ENCODE peak calls at places on chromosomes 6 and 20, in seven cellular contexts. One of them, this sample, is unnamed.
A peak's percentile ranks its signal among the peaks of the same experiment; 100 is the strongest.

GRCh38 chr6:16302721-16303552 is 64.5 kb downstream of the GMPR start:
- DNase-seq in effector CD8-positive, alpha-beta T cell: no peak
- DNase-seq in RPMI8226: no peak
- DNase-seq in Caki2: no peak
- DNase-seq in stimulated activated naive CD8-positive, alpha-beta T cell treated with anti-CD3 and anti-CD28 coated beads, Interleukin-15, amount 100 ng/mL, for 72 hours: no peak
- DNase-seq in dorsolateral prefrontal cortex: no peak
- DNase-seq in NCI-H1092: no peak
- DNase-seq in this sample: no peak

GRCh38 chr20:42895062-42895461 is 294.6 kb downstream of the PTPRT start:
- DNase-seq in RPMI8226: no peak
- DNase-seq in dorsolateral prefrontal cortex: no peak
- DNase-seq in NCI-H1092: no peak
- DNase-seq in effector CD8-positive, alpha-beta T cell: no peak
- DNase-seq in Caki2: no peak
- DNase-seq in stimulated activated naive CD8-positive, alpha-beta T cell treated with anti-CD3 and anti-CD28 coated beads, Interleukin-15, amount 100 ng/mL, for 72 hours: no peak
- DNase-seq in this sample: no peak

GRCh38 chr20:1987826-1988225 is 6.0 kb downstream of the PDYN start:
- DNase-seq in dorsolateral prefrontal cortex: no peak
- DNase-seq in stimulated activated naive CD8-positive, alpha-beta T cell treated with anti-CD3 and anti-CD28 coated beads, Interleukin-15, amount 100 ng/mL, for 72 hours: no peak
- DNase-seq in RPMI8226: no peak
- DNase-seq in effector CD8-positive, alpha-beta T cell: no peak
- DNase-seq in NCI-H1092: no peak
- DNase-seq in Caki2: no peak
- DNase-seq in this sample: no peak

GRCh38 chr6:155791186-155791585 is 335.5 kb upstream of the NOX3 start:
- DNase-seq in Caki2: no peak
- DNase-seq in RPMI8226: no peak
- DNase-seq in NCI-H1092: no peak
- DNase-seq in effector CD8-positive, alpha-beta T cell: no peak
- DNase-seq in stimulated activated naive CD8-positive, alpha-beta T cell treated with anti-CD3 and anti-CD28 coated beads, Interleukin-15, amount 100 ng/mL, for 72 hours: no peak
- DNase-seq in dorsolateral prefrontal cortex: no peak
- DNase-seq in this sample: no peak

GRCh38 chr6:156877126-156877863 is 100.1 kb downstream of the ARID1B start:
- DNase-seq in effector CD8-positive, alpha-beta T cell: no peak
- DNase-seq in dorsolateral prefrontal cortex: no peak
- DNase-seq in stimulated activated naive CD8-positive, alpha-beta T cell treated with anti-CD3 and anti-CD28 coated beads, Interleukin-15, amount 100 ng/mL, for 72 hours: no peak
- DNase-seq in Caki2: no peak
- DNase-seq in NCI-H1092: no peak
- DNase-seq in RPMI8226: no peak
- DNase-seq in this sample: no peak

GRCh38 chr6:131061041-131061770 is 1.8 kb downstream of the EPB41L2 start:
- DNase-seq in NCI-H1092: no peak
- DNase-seq in RPMI8226: no peak
- DNase-seq in effector CD8-positive, alpha-beta T cell: no peak
- DNase-seq in stimulated activated naive CD8-positive, alpha-beta T cell treated with anti-CD3 and anti-CD28 coated beads, Interleukin-15, amount 100 ng/mL, for 72 hours: no peak
- DNase-seq in dorsolateral prefrontal cortex: no peak
- DNase-seq in Caki2: peak; percentile 75
- DNase-seq in this sample: no peak

GRCh38 chr20:44354979-44355502 is 458 bp upstream of the HNF4A start:
- DNase-seq in Caki2: no peak
- DNase-seq in RPMI8226: no peak
- DNase-seq in stimulated activated naive CD8-positive, alpha-beta T cell treated with anti-CD3 and anti-CD28 coated beads, Interleukin-15, amount 100 ng/mL, for 72 hours: no peak
- DNase-seq in dorsolateral prefrontal cortex: no peak
- DNase-seq in effector CD8-positive, alpha-beta T cell: no peak
- DNase-seq in NCI-H1092: no peak
- DNase-seq in this sample: no peak

GRCh38 chr6:39047434-39048327 is 900 bp upstream of the GLP1R start:
- DNase-seq in NCI-H1092: no peak
- DNase-seq in effector CD8-positive, alpha-beta T cell: no peak
- DNase-seq in Caki2: no peak
- DNase-seq in stimulated activated naive CD8-positive, alpha-beta T cell treated with anti-CD3 and anti-CD28 coated beads, Interleukin-15, amount 100 ng/mL, for 72 hours: no peak
- DNase-seq in dorsolateral prefrontal cortex: no peak
- DNase-seq in RPMI8226: no peak
- DNase-seq in this sample: no peak

GRCh38 chr6:31791324-31792089 is 4.0 kb downstream of the VARS1 start:
- DNase-seq in RPMI8226: peak; percentile 63
- DNase-seq in effector CD8-positive, alpha-beta T cell: peak; percentile 13
- DNase-seq in NCI-H1092: peak; percentile 13
- DNase-seq in Caki2: peak; percentile 44
- DNase-seq in dorsolateral prefrontal cortex: no peak
- DNase-seq in stimulated activated naive CD8-positive, alpha-beta T cell treated with anti-CD3 and anti-CD28 coated beads, Interleukin-15, amount 100 ng/mL, for 72 hours: no peak
- DNase-seq in this sample: no peak

GRCh38 chr6:23176883-23177282 is 607.5 kb downstream of the HDGFL1 start:
- DNase-seq in stimulated activated naive CD8-positive, alpha-beta T cell treated with anti-CD3 and anti-CD28 coated beads, Interleukin-15, amount 100 ng/mL, for 72 hours: no peak
- DNase-seq in Caki2: no peak
- DNase-seq in NCI-H1092: peak; percentile 83
- DNase-seq in effector CD8-positive, alpha-beta T cell: no peak
- DNase-seq in RPMI8226: peak; percentile 71
- DNase-seq in dorsolateral prefrontal cortex: no peak
- DNase-seq in this sample: no peak

GRCh38 chr6:49764571-49765236 is 20.5 kb upstream of the CRISP3 start:
- DNase-seq in dorsolateral prefrontal cortex: no peak
- DNase-seq in effector CD8-positive, alpha-beta T cell: no peak
- DNase-seq in RPMI8226: no peak
- DNase-seq in NCI-H1092: no peak
- DNase-seq in Caki2: no peak
- DNase-seq in stimulated activated naive CD8-positive, alpha-beta T cell treated with anti-CD3 and anti-CD28 coated beads, Interleukin-15, amount 100 ng/mL, for 72 hours: no peak
- DNase-seq in this sample: no peak

GRCh38 chr6:136592930-136593673 is 42.9 kb upstream of the MAP7 start:
- DNase-seq in stimulated activated naive CD8-positive, alpha-beta T cell treated with anti-CD3 and anti-CD28 coated beads, Interleukin-15, amount 100 ng/mL, for 72 hours: no peak
- DNase-seq in Caki2: no peak
- DNase-seq in RPMI8226: no peak
- DNase-seq in dorsolateral prefrontal cortex: no peak
- DNase-seq in effector CD8-positive, alpha-beta T cell: no peak
- DNase-seq in NCI-H1092: no peak
- DNase-seq in this sample: no peak

GRCh38 chr20:34415079-34415478 is 52.0 kb downstream of the ITCH start:
- DNase-seq in dorsolateral prefrontal cortex: no peak
- DNase-seq in RPMI8226: peak; percentile 86
- DNase-seq in effector CD8-positive, alpha-beta T cell: no peak
- DNase-seq in NCI-H1092: no peak
- DNase-seq in Caki2: no peak
- DNase-seq in stimulated activated naive CD8-positive, alpha-beta T cell treated with anti-CD3 and anti-CD28 coated beads, Interleukin-15, amount 100 ng/mL, for 72 hours: no peak
- DNase-seq in this sample: no peak

GRCh38 chr20:15155848-15156401 is 818.5 kb upstream of the FLRT3 start:
- DNase-seq in effector CD8-positive, alpha-beta T cell: no peak
- DNase-seq in RPMI8226: no peak
- DNase-seq in dorsolateral prefrontal cortex: no peak
- DNase-seq in Caki2: no peak
- DNase-seq in NCI-H1092: no peak
- DNase-seq in stimulated activated naive CD8-positive, alpha-beta T cell treated with anti-CD3 and anti-CD28 coated beads, Interleukin-15, amount 100 ng/mL, for 72 hours: no peak
- DNase-seq in this sample: no peak

GRCh38 chr6:42390228-42390934 is 61.3 kb downstream of the TRERF1 start:
- DNase-seq in stimulated activated naive CD8-positive, alpha-beta T cell treated with anti-CD3 and anti-CD28 coated beads, Interleukin-15, amount 100 ng/mL, for 72 hours: peak; percentile 62
- DNase-seq in RPMI8226: no peak
- DNase-seq in Caki2: no peak
- DNase-seq in effector CD8-positive, alpha-beta T cell: peak; percentile 9
- DNase-seq in NCI-H1092: no peak
- DNase-seq in dorsolateral prefrontal cortex: no peak
- DNase-seq in this sample: peak; percentile 50

GRCh38 chr20:38874460-38875169 is 51.6 kb upstream of the FAM83D start:
- DNase-seq in stimulated activated naive CD8-positive, alpha-beta T cell treated with anti-CD3 and anti-CD28 coated beads, Interleukin-15, amount 100 ng/mL, for 72 hours: no peak
- DNase-seq in Caki2: no peak
- DNase-seq in NCI-H1092: no peak
- DNase-seq in effector CD8-positive, alpha-beta T cell: no peak
- DNase-seq in dorsolateral prefrontal cortex: no peak
- DNase-seq in RPMI8226: peak; percentile 55
- DNase-seq in this sample: peak; percentile 37

GRCh38 chr6:131917763-131918649 is 33.2 kb downstream of the CCN2 start:
- DNase-seq in dorsolateral prefrontal cortex: no peak
- DNase-seq in RPMI8226: peak; percentile 57
- DNase-seq in stimulated activated naive CD8-positive, alpha-beta T cell treated with anti-CD3 and anti-CD28 coated beads, Interleukin-15, amount 100 ng/mL, for 72 hours: no peak
- DNase-seq in NCI-H1092: no peak
- DNase-seq in effector CD8-positive, alpha-beta T cell: no peak
- DNase-seq in Caki2: no peak
- DNase-seq in this sample: no peak

GRCh38 chr20:11776687-11777086 is 141.0 kb upstream of the BTBD3 start:
- DNase-seq in RPMI8226: no peak
- DNase-seq in Caki2: no peak
- DNase-seq in stimulated activated naive CD8-positive, alpha-beta T cell treated with anti-CD3 and anti-CD28 coated beads, Interleukin-15, amount 100 ng/mL, for 72 hours: no peak
- DNase-seq in effector CD8-positive, alpha-beta T cell: no peak
- DNase-seq in dorsolateral prefrontal cortex: no peak
- DNase-seq in NCI-H1092: no peak
- DNase-seq in this sample: no peak

GRCh38 chr6:31270788-31271640 is 878 bp downstream of the HLA-C start:
- DNase-seq in RPMI8226: peak; percentile 66
- DNase-seq in dorsolateral prefrontal cortex: no peak
- DNase-seq in NCI-H1092: no peak
- DNase-seq in stimulated activated naive CD8-positive, alpha-beta T cell treated with anti-CD3 and anti-CD28 coated beads, Interleukin-15, amount 100 ng/mL, for 72 hours: peak; percentile 78
- DNase-seq in effector CD8-positive, alpha-beta T cell: peak; percentile 61
- DNase-seq in Caki2: peak; percentile 61
- DNase-seq in this sample: peak; percentile 36

GRCh38 chr6:150352321-150353296 is 16.2 kb upstream of the IYD start:
- DNase-seq in stimulated activated naive CD8-positive, alpha-beta T cell treated with anti-CD3 and anti-CD28 coated beads, Interleukin-15, amount 100 ng/mL, for 72 hours: no peak
- DNase-seq in effector CD8-positive, alpha-beta T cell: no peak
- DNase-seq in Caki2: no peak
- DNase-seq in dorsolateral prefrontal cortex: no peak
- DNase-seq in NCI-H1092: no peak
- DNase-seq in RPMI8226: no peak
- DNase-seq in this sample: no peak

GRCh38 chr6:143592335-143592734 is 80.8 kb upstream of the FUCA2 start:
- DNase-seq in Caki2: no peak
- DNase-seq in stimulated activated naive CD8-positive, alpha-beta T cell treated with anti-CD3 and anti-CD28 coated beads, Interleukin-15, amount 100 ng/mL, for 72 hours: no peak
- DNase-seq in effector CD8-positive, alpha-beta T cell: no peak
- DNase-seq in NCI-H1092: no peak
- DNase-seq in RPMI8226: no peak
- DNase-seq in dorsolateral prefrontal cortex: no peak
- DNase-seq in this sample: no peak

GRCh38 chr6:151807513-151808330 is at the start of gene ESR1:
- DNase-seq in stimulated activated naive CD8-positive, alpha-beta T cell treated with anti-CD3 and anti-CD28 coated beads, Interleukin-15, amount 100 ng/mL, for 72 hours: peak; percentile 12
- DNase-seq in dorsolateral prefrontal cortex: no peak
- DNase-seq in effector CD8-positive, alpha-beta T cell: no peak
- DNase-seq in NCI-H1092: no peak
- DNase-seq in Caki2: no peak
- DNase-seq in RPMI8226: no peak
- DNase-seq in this sample: no peak

GRCh38 chr6:126072172-126072571 is 85.8 kb downstream of the TRMT11 start:
- DNase-seq in NCI-H1092: no peak
- DNase-seq in effector CD8-positive, alpha-beta T cell: no peak
- DNase-seq in stimulated activated naive CD8-positive, alpha-beta T cell treated with anti-CD3 and anti-CD28 coated beads, Interleukin-15, amount 100 ng/mL, for 72 hours: no peak
- DNase-seq in RPMI8226: no peak
- DNase-seq in dorsolateral prefrontal cortex: no peak
- DNase-seq in Caki2: no peak
- DNase-seq in this sample: no peak

This sample was measured in activated T-helper 2 cell treated with anti-CD3 and anti-CD28 coated beads, Interferon-gamma antibody, Interleukin-2, Interleukin-4, amounts not matched to agents 10 μg/mL and 5 μg/mL and 100 μg/mL, durations not matched to agents 14 hours and 24 hours and 36 hours.